ENCODE peak calls at places on chromosomes 5 and 9, in nine cellular contexts. H, J, G, E, C, U, X, P and D are unnamed samples. For H3K4me1, the result is how much of the 10 kb centered on the place peaks cover.

GRCh38 chr9:110048976-110049698 is 158.8 kb downstream of the C9orf152 start:
- DNase-seq in H (no peak), J (no peak), G (peak), E (peak), C (peak), U (no peak), X (peak), P (no peak), D (peak)

GRCh38 chr5:111735829-111736228 is 21.2 kb downstream of the NREP start:
- DNase-seq in H (no peak), J (peak), G (peak), E (peak), C (peak), U (no peak), X (peak), P (no peak), D (peak)

GRCh38 chr5:96254980-96255681 is 177.9 kb downstream of the PCSK1 start:
- DNase-seq in H (no peak), J (no peak), G (peak), E (peak), C (peak), U (no peak), X (no peak), P (no peak), D (peak)

GRCh38 chr9:100756217-100756616 is 178.3 kb downstream of the CAVIN4 start:
- DNase-seq in H (no peak), J (no peak), G (peak), E (no peak), C (no peak), U (no peak), X (no peak), P (no peak), D (no peak)

GRCh38 chr5:107635276-107635675 is 35.5 kb downstream of the EFNA5 start:
- DNase-seq in H (no peak), J (no peak), G (no peak), E (no peak), C (no peak), U (no peak), X (no peak), P (no peak), D (no peak)

GRCh38 chr5:169052207-169052606 is 248.7 kb downstream of the SLIT3 start:
- DNase-seq in H (no peak), J (no peak), G (peak), E (no peak), C (no peak), U (no peak), X (no peak), P (no peak), D (no peak)

GRCh38 chr5:135449608-135450007 is 2.5 kb upstream of the DCANP1 start:
- DNase-seq in H (no peak), J (no peak), G (no peak), E (no peak), C (no peak), U (no peak), X (no peak), P (no peak), D (no peak)

GRCh38 chr9:90455316-90455715 is 187.3 kb downstream of the DIRAS2 start:
- DNase-seq in H (no peak), J (no peak), G (no peak), E (no peak), C (no peak), U (no peak), X (no peak), P (no peak), D (no peak)

GRCh38 chr5:117454716-117455212 is 880.1 kb upstream of the SEMA6A start:
- DNase-seq in H (no peak), J (peak), G (peak), E (peak), C (peak), U (no peak), X (peak), P (no peak), D (peak)

GRCh38 chr5:124908603-124909451 is 162.4 kb upstream of the ZNF608 start:
- DNase-seq in H (no peak), J (no peak), G (peak), E (peak), C (peak), U (no peak), X (no peak), P (no peak), D (peak)

GRCh38 chr5:59640411-59640810 is 253.1 kb downstream of the PDE4D start:
- DNase-seq in H (no peak), J (no peak), G (peak), E (no peak), C (no peak), U (no peak), X (no peak), P (no peak), D (no peak)

GRCh38 chr9:98251554-98251953 is 3.9 kb downstream of the TBC1D2 start:
- DNase-seq in H (no peak), J (no peak), G (peak), E (peak), C (peak), U (no peak), X (no peak), P (no peak), D (peak)

GRCh38 chr9:14097215-14097614 is 216.7 kb downstream of the NFIB start:
- DNase-seq in H (no peak), J (peak), G (peak), E (peak), C (peak), U (no peak), X (no peak), P (no peak), D (peak)

GRCh38 chr5:172450861-172451695 is 3.2 kb downstream of the SH3PXD2B start:
- DNase-seq in H (no peak), J (no peak), G (peak), E (no peak), C (peak), U (peak), X (no peak), P (no peak), D (peak)

GRCh38 chr9:10054456-10054855 is 558.3 kb downstream of the PTPRD start:
- DNase-seq in H (no peak), J (no peak), G (no peak), E (no peak), C (no peak), U (no peak), X (no peak), P (no peak), D (no peak)

GRCh38 chr9:35660966-35661413 is 2.9 kb downstream of the CCDC107 start:
- DNase-seq in H (no peak), J (no peak), G (peak), E (no peak), C (peak), U (no peak), X (no peak), P (no peak), D (no peak)

GRCh38 chr9:76620586-76620985 is 143.7 kb upstream of the PCA3 start:
- DNase-seq in H (no peak), J (no peak), G (no peak), E (no peak), C (peak), U (no peak), X (no peak), P (no peak), D (no peak)

GRCh38 chr5:134018154-134018985 is 13.6 kb upstream of the VDAC1 start:
- DNase-seq in H (no peak), J (no peak), G (peak), E (peak), C (peak), U (no peak), X (no peak), P (no peak), D (no peak)

GRCh38 chr5:167671176-167671575 is 620.3 kb upstream of the WWC1 start:
- DNase-seq in H (no peak), J (no peak), G (peak), E (peak), C (no peak), U (no peak), X (no peak), P (no peak), D (peak)

GRCh38 chr9:16434522-16434921 is 435.9 kb downstream of the BNC2 start:
- DNase-seq in H (no peak), J (no peak), G (peak), E (no peak), C (no peak), U (no peak), X (no peak), P (no peak), D (no peak)

GRCh38 chr9:96150324-96151023 is 151.5 kb downstream of the HSD17B3 start:
- DNase-seq in H (no peak), J (no peak), G (no peak), E (no peak), C (no peak), U (peak), X (no peak), P (no peak), D (no peak)

GRCh38 chr9:83144492-83144891 is 81.5 kb upstream of the RASEF start:
- DNase-seq in H (no peak), J (no peak), G (no peak), E (no peak), C (no peak), U (no peak), X (no peak), P (no peak), D (no peak)

GRCh38 chr5:169185626-169186025 is 115.3 kb downstream of the SLIT3 start:
- DNase-seq in H (no peak), J (no peak), G (peak), E (no peak), C (no peak), U (no peak), X (no peak), P (no peak), D (no peak)

GRCh38 chr5:67052034-67052433 is 144.6 kb downstream of the CD180 start:
- DNase-seq in H (no peak), J (no peak), G (peak), E (no peak), C (no peak), U (no peak), X (no peak), P (no peak), D (no peak)

GRCh38 chr5:134122530-134122929 is 8.0 kb downstream of the TCF7 start:
- DNase-seq in H (no peak), J (no peak), G (no peak), E (no peak), C (no peak), U (peak), X (no peak), P (no peak), D (no peak)

GRCh38 chr5:134026521-134027202 is 21.9 kb upstream of the VDAC1 start:
- DNase-seq in H (no peak), J (no peak), G (peak), E (peak), C (peak), U (peak), X (no peak), P (peak), D (no peak)

GRCh38 chr5:110258460-110258859 is 468.0 kb downstream of the TMEM232 start:
- DNase-seq in H (no peak), J (no peak), G (peak), E (peak), C (no peak), U (no peak), X (no peak), P (no peak), D (peak)

GRCh38 chr5:93582677-93583524 is at the start of gene NR2F1:
- DNase-seq in H (peak), J (peak), G (peak), E (peak), C (peak), U (no peak), X (peak), P (no peak), D (no peak)

DNA sequence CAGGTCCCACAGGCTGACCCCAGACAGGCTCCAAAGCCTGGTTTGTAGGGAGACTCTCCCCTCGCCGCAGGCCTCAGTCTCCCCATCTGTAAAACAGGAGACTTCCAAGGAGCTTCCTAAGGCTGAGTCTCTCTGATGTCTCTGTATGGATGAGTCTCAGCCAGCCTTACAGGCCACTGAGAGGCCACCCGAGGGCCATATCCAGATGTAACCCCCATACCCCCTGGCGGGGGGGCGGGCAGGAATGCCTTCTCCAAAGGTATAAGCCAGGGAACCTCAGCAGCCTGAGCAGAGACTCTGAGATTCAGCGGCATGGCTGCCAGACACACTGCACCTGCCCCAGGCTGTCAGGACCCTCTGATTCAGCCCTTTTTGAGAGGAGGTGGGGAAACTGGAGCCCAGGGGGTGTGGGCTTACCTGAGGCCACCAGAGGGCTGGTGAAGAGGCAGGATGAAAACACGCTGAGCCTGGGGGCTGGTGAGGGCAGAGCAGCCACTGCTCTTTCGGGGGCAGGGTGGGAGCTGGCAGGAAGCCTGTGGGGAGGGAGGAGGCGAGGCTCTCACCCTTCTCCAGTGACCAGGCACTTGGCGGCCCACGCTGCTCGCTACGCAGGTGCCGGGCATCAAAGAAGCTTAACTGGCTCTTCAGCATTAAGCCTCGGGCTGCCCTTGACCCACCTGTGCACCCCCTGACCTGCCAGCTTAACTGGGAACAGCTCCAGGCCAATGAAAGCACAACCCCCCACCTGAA is 5.5 kb upstream of the SUSD3 start:
- DNase-seq in H (no peak), J (no peak), G (no peak), E (no peak), C (no peak), U (no peak), X (no peak), P (no peak), D (no peak)
- H3K4me1 ChIP-seq in H (under half), J (under half), G (under half), E (under half), C (under half), U (under half), X (under half), P (under half), D (under half)

GRCh38 chr5:149349382-149349781 is 4.1 kb downstream of the GRPEL2 start:
- DNase-seq in H (no peak), J (no peak), G (no peak), E (no peak), C (no peak), U (no peak), X (no peak), P (no peak), D (no peak)
- H3K4me1 ChIP-seq in H (under half), J (under half), G (under half), E (under half), C (under half), U (half or more), X (under half), P (under half), D (under half)

GRCh38 chr9:122204491-122204890 is 24.3 kb downstream of the LHX6 start:
- DNase-seq in H (no peak), J (no peak), G (no peak), E (no peak), C (no peak), U (no peak), X (no peak), P (no peak), D (no peak)
- H3K4me1 ChIP-seq in H (under half), J (under half), G (under half), E (under half), C (under half), U (under half), X (under half), P (under half), D (under half)

GRCh38 chr9:122332643-122333042 is 38.2 kb upstream of the PTGS1 start:
- DNase-seq in H (no peak), J (no peak), G (no peak), E (no peak), C (no peak), U (no peak), X (no peak), P (no peak), D (no peak)

GRCh38 chr9:122336189-122336588 is 34.6 kb upstream of the PTGS1 start:
- DNase-seq in H (no peak), J (no peak), G (no peak), E (no peak), C (no peak), U (no peak), X (no peak), P (no peak), D (no peak)

GRCh38 chr9:122336836-122337560 is 33.8 kb upstream of the PTGS1 start:
- DNase-seq in H (no peak), J (no peak), G (no peak), E (no peak), C (no peak), U (no peak), X (no peak), P (no peak), D (no peak)

GRCh38 chr9:122333169-122333808 is 37.5 kb upstream of the PTGS1 start:
- DNase-seq in H (no peak), J (no peak), G (no peak), E (no peak), C (no peak), U (no peak), X (no peak), P (peak), D (no peak)

GRCh38 chr9:122334916-122335315 is 35.9 kb upstream of the PTGS1 start:
- DNase-seq in H (no peak), J (no peak), G (peak), E (no peak), C (peak), U (no peak), X (no peak), P (no peak), D (no peak)
- H3K4me1 ChIP-seq in H (under half), J (under half), G (under half), E (under half), C (under half), U (under half), X (under half), P (under half), D (under half)

GRCh38 chr9:94806307-94806893 is 79.9 kb downstream of the AOPEP start:
- DNase-seq in H (no peak), J (no peak), G (peak), E (peak), C (no peak), U (no peak), X (no peak), P (no peak), D (peak)

GRCh38 chr9:94804316-94804715 is 77.8 kb downstream of the AOPEP start:
- DNase-seq in H (no peak), J (no peak), G (no peak), E (no peak), C (no peak), U (no peak), X (no peak), P (no peak), D (no peak)

GRCh38 chr9:94807556-94807955 is 81.1 kb downstream of the AOPEP start:
- DNase-seq in H (no peak), J (no peak), G (no peak), E (peak), C (no peak), U (no peak), X (no peak), P (no peak), D (no peak)

GRCh38 chr9:94804917-94805544 is 78.5 kb downstream of the AOPEP start:
- DNase-seq in H (no peak), J (no peak), G (no peak), E (peak), C (no peak), U (no peak), X (no peak), P (no peak), D (peak)

GRCh38 chr9:94805585-94805984 is 79.1 kb downstream of the AOPEP start:
- DNase-seq in H (no peak), J (no peak), G (peak), E (peak), C (peak), U (no peak), X (peak), P (no peak), D (peak)
- H3K4me1 ChIP-seq in H (under half), J (under half), G (under half), E (under half), C (under half), U (under half), X (under half), P (under half), D (half or more)